ENCODE peak calls at places on chromosomes 7 and 10, in four cellular contexts. H is ELR, Q is omental fat pad, B is HL-60. P is an unnamed sample.

GRCh38 chr7:18294408-18294807 is 201.1 kb upstream of the HDAC9 start:
- DNase-seq in H (no peak), Q (no peak), B (no peak), P (no peak)

GRCh38 chr10:110221044-110221720 is 13.8 kb downstream of the MXI1 start:
- DNase-seq in H (no peak), Q (no peak), B (no peak), P (no peak)

GRCh38 chr7:5470721-5471311 is 47.2 kb upstream of the TNRC18 start:
- DNase-seq in H (no peak), Q (no peak), B (no peak), P (no peak)

GRCh38 chr7:148523550-148523949 is 67.0 kb upstream of the C7orf33 start:
- DNase-seq in H (no peak), Q (no peak), B (no peak), P (no peak)

GRCh38 chr10:84848967-84849366 is 520.6 kb downstream of the CCSER2 start:
- DNase-seq in H (no peak), Q (no peak), B (no peak), P (no peak)

GRCh38 chr7:159098795-159099194 is 45.9 kb downstream of the VIPR2 start:
- DNase-seq in H (no peak), Q (no peak), B (no peak), P (no peak)

GRCh38 chr10:59079386-59080226 is 96.8 kb upstream of the PHYHIPL start:
- DNase-seq in H (peak), Q (no peak), B (no peak), P (no peak)

GRCh38 chr10:30185916-30186315 is 126.5 kb upstream of the JCAD start:
- DNase-seq in H (peak), Q (no peak), B (no peak), P (no peak)

GRCh38 chr7:22718200-22718711 is 8.7 kb upstream of the IL6 start:
- DNase-seq in H (peak), Q (no peak), B (no peak), P (no peak)

GRCh38 chr10:114026189-114027040 is 17.3 kb upstream of the ADRB1 start:
- DNase-seq in H (peak), Q (no peak), B (no peak), P (peak)

GRCh38 chr7:136400877-136401276 is 423.7 kb upstream of the MTPN start:
- DNase-seq in H (no peak), Q (no peak), B (no peak), P (no peak)

GRCh38 chr7:123580406-123581161 is 21.0 kb upstream of the ASB15 start:
- DNase-seq in H (peak), Q (no peak), B (no peak), P (peak)

GRCh38 chr7:140048989-140049338 is 13.8 kb downstream of the PARP12 start:
- DNase-seq in H (no peak), Q (no peak), B (no peak), P (no peak)

GRCh38 chr7:132544999-132545398 is 31.3 kb downstream of the PLXNA4 start:
- DNase-seq in H (no peak), Q (no peak), B (no peak), P (no peak)

GRCh38 chr10:110042891-110043290 is 35.1 kb downstream of the ADD3 start:
- DNase-seq in H (no peak), Q (no peak), B (no peak), P (no peak)

GRCh38 chr10:19788075-19788686 is 28.1 kb upstream of the PLXDC2 start:
- DNase-seq in H (peak), Q (peak), B (no peak), P (peak)

GRCh38 chr7:136116186-136116585 is 139.0 kb upstream of the MTPN start:
- DNase-seq in H (no peak), Q (no peak), B (no peak), P (peak)

GRCh38 chr10:126459032-126459831 is 71.0 kb upstream of the ADAM12 start:
- DNase-seq in H (peak), Q (no peak), B (no peak), P (no peak)

GRCh38 chr7:87328281-87328680 is 17.2 kb upstream of the CROT start:
- DNase-seq in H (peak), Q (no peak), B (peak), P (peak)

GRCh38 chr10:77613476-77614130 is 24.0 kb downstream of the KCNMA1 start:
- DNase-seq in H (no peak), Q (no peak), B (no peak), P (no peak)

GRCh38 chr7:1242129-1242572 is 9.5 kb downstream of the UNCX start:
- DNase-seq in H (no peak), Q (no peak), B (no peak), P (no peak)

GRCh38 chr7:36192050-36192824 is 39.2 kb downstream of the EEPD1 start:
- DNase-seq in H (peak), Q (no peak), B (peak), P (no peak)

GRCh38 chr10:11197266-11197712 is 179.6 kb downstream of the CELF2 start:
- DNase-seq in H (no peak), Q (no peak), B (no peak), P (peak)

GRCh38 chr7:33762153-33762902 is 143.0 kb upstream of the BMPER start:
- DNase-seq in H (no peak), Q (no peak), B (no peak), P (peak)

GRCh38 chr7:121558288-121558687 is 162.2 kb upstream of the FAM3C start:
- DNase-seq in H (no peak), Q (no peak), B (no peak), P (no peak)

P was measured in SJCRH30.